ENCODE peak calls at places on chromosomes 7 and 10, in four cellular contexts. One of them, this sample, is unnamed.

GRCh38 chr10:44827431-44828006 is 83.6 kb upstream of the TMEM72 start:
- DNase-seq in pancreas: no peak
- DNase-seq in CD4-positive, CD25-positive, alpha-beta regulatory T cell: no peak
- DNase-seq in lung: peak; percentile 55
- DNase-seq in this sample: no peak

GRCh38 chr7:135372222-135372621 is 137.7 kb downstream of the CNOT4 start:
- DNase-seq in CD4-positive, CD25-positive, alpha-beta regulatory T cell: no peak
- DNase-seq in pancreas: no peak
- DNase-seq in lung: no peak
- DNase-seq in this sample: no peak

GRCh38 chr7:6160191-6160623 is 112.2 kb downstream of the CYTH3 start:
- DNase-seq in CD4-positive, CD25-positive, alpha-beta regulatory T cell: no peak
- DNase-seq in pancreas: no peak
- DNase-seq in lung: peak; percentile 40
- DNase-seq in this sample: peak; percentile 63

GRCh38 chr10:63711361-63711760 is 190.2 kb downstream of the REEP3 start:
- DNase-seq in pancreas: no peak
- DNase-seq in lung: no peak
- DNase-seq in CD4-positive, CD25-positive, alpha-beta regulatory T cell: no peak
- DNase-seq in this sample: no peak

GRCh38 chr7:32890010-32890552 is 1.5 kb downstream of the KBTBD2 start:
- DNase-seq in lung: no peak
- DNase-seq in pancreas: no peak
- DNase-seq in CD4-positive, CD25-positive, alpha-beta regulatory T cell: no peak
- DNase-seq in this sample: no peak

GRCh38 chr7:55476071-55476803 is 96.1 kb downstream of the VOPP1 start:
- DNase-seq in lung: no peak
- DNase-seq in CD4-positive, CD25-positive, alpha-beta regulatory T cell: no peak
- DNase-seq in pancreas: no peak
- DNase-seq in this sample: no peak

GRCh38 chr10:94047302-94047701 is 53.6 kb downstream of the PLCE1 start:
- DNase-seq in pancreas: no peak
- DNase-seq in CD4-positive, CD25-positive, alpha-beta regulatory T cell: no peak
- DNase-seq in lung: no peak
- DNase-seq in this sample: no peak

GRCh38 chr7:44335184-44335583 is 9.8 kb upstream of the CAMK2B start:
- DNase-seq in lung: no peak
- DNase-seq in pancreas: peak; percentile 30
- DNase-seq in CD4-positive, CD25-positive, alpha-beta regulatory T cell: no peak
- DNase-seq in this sample: no peak

GRCh38 chr7:110905773-110906566 is 185.0 kb upstream of the LRRN3 start:
- DNase-seq in pancreas: no peak
- DNase-seq in lung: no peak
- DNase-seq in CD4-positive, CD25-positive, alpha-beta regulatory T cell: peak; percentile 61
- DNase-seq in this sample: no peak

GRCh38 chr7:157612664-157613561 is 276.1 kb downstream of the DNAJB6 start:
- DNase-seq in pancreas: peak; percentile 64
- DNase-seq in lung: no peak
- DNase-seq in CD4-positive, CD25-positive, alpha-beta regulatory T cell: peak; percentile 90
- DNase-seq in this sample: no peak

GRCh38 chr7:101554584-101555268 is 74.4 kb downstream of the MYL10 start:
- DNase-seq in pancreas: no peak
- DNase-seq in CD4-positive, CD25-positive, alpha-beta regulatory T cell: no peak
- DNase-seq in lung: no peak
- DNase-seq in this sample: no peak

GRCh38 chr7:738723-739454 is 11.8 kb upstream of the PRKAR1B start:
- DNase-seq in CD4-positive, CD25-positive, alpha-beta regulatory T cell: no peak
- DNase-seq in pancreas: peak; percentile 39
- DNase-seq in lung: no peak
- DNase-seq in this sample: peak; percentile 85

GRCh38 chr10:47047127-47047504 is 135.9 kb downstream of the PTPN20 start:
- DNase-seq in lung: no peak
- DNase-seq in CD4-positive, CD25-positive, alpha-beta regulatory T cell: no peak
- DNase-seq in pancreas: no peak
- DNase-seq in this sample: peak; percentile 29

GRCh38 chr7:148847815-148848726 is 36.0 kb downstream of the EZH2 start:
- DNase-seq in pancreas: no peak
- DNase-seq in lung: no peak
- DNase-seq in CD4-positive, CD25-positive, alpha-beta regulatory T cell: no peak
- DNase-seq in this sample: no peak

GRCh38 chr7:80729586-80730320 is 91.3 kb downstream of the CD36 start:
- DNase-seq in CD4-positive, CD25-positive, alpha-beta regulatory T cell: no peak
- DNase-seq in lung: no peak
- DNase-seq in pancreas: no peak
- DNase-seq in this sample: no peak

GRCh38 chr7:129553861-129554530 is 51.7 kb downstream of the SMKR1 start:
- DNase-seq in lung: no peak
- DNase-seq in CD4-positive, CD25-positive, alpha-beta regulatory T cell: peak; percentile 60
- DNase-seq in pancreas: no peak
- DNase-seq in this sample: peak; percentile 31

GRCh38 chr10:47402681-47403301 is 18.7 kb upstream of the ZNF488 start:
- DNase-seq in lung: peak; percentile 50
- DNase-seq in CD4-positive, CD25-positive, alpha-beta regulatory T cell: no peak
- DNase-seq in pancreas: no peak
- DNase-seq in this sample: no peak

GRCh38 chr7:43700059-43700501 is 29.2 kb downstream of the COA1 start:
- DNase-seq in pancreas: no peak
- DNase-seq in lung: no peak
- DNase-seq in CD4-positive, CD25-positive, alpha-beta regulatory T cell: peak; percentile 70
- DNase-seq in this sample: no peak

GRCh38 chr7:51123322-51124021 is 193.1 kb downstream of the COBL start:
- DNase-seq in pancreas: no peak
- DNase-seq in CD4-positive, CD25-positive, alpha-beta regulatory T cell: peak; percentile 23
- DNase-seq in lung: peak; percentile 37
- DNase-seq in this sample: peak; percentile 75

GRCh38 chr7:134691820-134692705 is 45.4 kb downstream of the BPGM start:
- DNase-seq in pancreas: no peak
- DNase-seq in lung: no peak
- DNase-seq in CD4-positive, CD25-positive, alpha-beta regulatory T cell: no peak
- DNase-seq in this sample: no peak

GRCh38 chr10:14926722-14927416 is 27.0 kb downstream of the DCLRE1C start:
- DNase-seq in lung: no peak
- DNase-seq in CD4-positive, CD25-positive, alpha-beta regulatory T cell: no peak
- DNase-seq in pancreas: no peak
- DNase-seq in this sample: no peak

GRCh38 chr7:36190447-36191291 is 37.6 kb downstream of the EEPD1 start:
- DNase-seq in pancreas: no peak
- DNase-seq in lung: peak; percentile 38
- DNase-seq in CD4-positive, CD25-positive, alpha-beta regulatory T cell: no peak
- DNase-seq in this sample: no peak

GRCh38 chr7:155356323-155357105 is 58.8 kb downstream of the INSIG1 start:
- DNase-seq in lung: no peak
- DNase-seq in CD4-positive, CD25-positive, alpha-beta regulatory T cell: no peak
- DNase-seq in pancreas: no peak
- DNase-seq in this sample: no peak

GRCh38 chr7:41118490-41118889 is 584.4 kb downstream of the INHBA start:
- DNase-seq in lung: no peak
- DNase-seq in pancreas: no peak
- DNase-seq in CD4-positive, CD25-positive, alpha-beta regulatory T cell: no peak
- DNase-seq in this sample: no peak

GRCh38 chr10:7475046-7475860 is 64.4 kb upstream of the SFMBT2 start:
- DNase-seq in lung: no peak
- DNase-seq in pancreas: peak; percentile 56
- DNase-seq in CD4-positive, CD25-positive, alpha-beta regulatory T cell: no peak
- DNase-seq in this sample: peak; percentile 38

GRCh38 chr10:31728698-31729224 is 199.9 kb downstream of the ARHGAP12 start:
- DNase-seq in CD4-positive, CD25-positive, alpha-beta regulatory T cell: no peak
- DNase-seq in pancreas: no peak
- DNase-seq in lung: no peak
- DNase-seq in this sample: no peak

GRCh38 chr10:4755286-4756009 is 70.6 kb upstream of the AKR1E2 start:
- DNase-seq in pancreas: no peak
- DNase-seq in lung: no peak
- DNase-seq in CD4-positive, CD25-positive, alpha-beta regulatory T cell: no peak
- DNase-seq in this sample: no peak

GRCh38 chr10:97010695-97011206 is 175.0 kb downstream of the SLIT1 start:
- DNase-seq in pancreas: no peak
- DNase-seq in lung: no peak
- DNase-seq in CD4-positive, CD25-positive, alpha-beta regulatory T cell: no peak
- DNase-seq in this sample: no peak

GRCh38 chr7:131553906-131554305 is 2.5 kb downstream of the PODXL start:
- DNase-seq in pancreas: no peak
- DNase-seq in CD4-positive, CD25-positive, alpha-beta regulatory T cell: no peak
- DNase-seq in lung: no peak
- DNase-seq in this sample: no peak

GRCh38 chr7:44633254-44634186 is 27.1 kb downstream of the OGDH start:
- DNase-seq in lung: peak; percentile 71
- DNase-seq in CD4-positive, CD25-positive, alpha-beta regulatory T cell: peak; percentile 84
- DNase-seq in pancreas: peak; percentile 85
- DNase-seq in this sample: peak; percentile 51

GRCh38 chr7:83798489-83798888 is 149.6 kb upstream of the SEMA3E start:
- DNase-seq in CD4-positive, CD25-positive, alpha-beta regulatory T cell: no peak
- DNase-seq in pancreas: no peak
- DNase-seq in lung: no peak
- DNase-seq in this sample: no peak

GRCh38 chr7:146937836-146938235 is 821.2 kb downstream of the CNTNAP2 start:
- DNase-seq in lung: no peak
- DNase-seq in pancreas: no peak
- DNase-seq in CD4-positive, CD25-positive, alpha-beta regulatory T cell: no peak
- DNase-seq in this sample: no peak

GRCh38 chr10:132151286-132151950 is 35.3 kb upstream of the DPYSL4 start:
- DNase-seq in lung: no peak
- DNase-seq in pancreas: peak; percentile 15
- DNase-seq in CD4-positive, CD25-positive, alpha-beta regulatory T cell: no peak
- DNase-seq in this sample: no peak

DNA sequence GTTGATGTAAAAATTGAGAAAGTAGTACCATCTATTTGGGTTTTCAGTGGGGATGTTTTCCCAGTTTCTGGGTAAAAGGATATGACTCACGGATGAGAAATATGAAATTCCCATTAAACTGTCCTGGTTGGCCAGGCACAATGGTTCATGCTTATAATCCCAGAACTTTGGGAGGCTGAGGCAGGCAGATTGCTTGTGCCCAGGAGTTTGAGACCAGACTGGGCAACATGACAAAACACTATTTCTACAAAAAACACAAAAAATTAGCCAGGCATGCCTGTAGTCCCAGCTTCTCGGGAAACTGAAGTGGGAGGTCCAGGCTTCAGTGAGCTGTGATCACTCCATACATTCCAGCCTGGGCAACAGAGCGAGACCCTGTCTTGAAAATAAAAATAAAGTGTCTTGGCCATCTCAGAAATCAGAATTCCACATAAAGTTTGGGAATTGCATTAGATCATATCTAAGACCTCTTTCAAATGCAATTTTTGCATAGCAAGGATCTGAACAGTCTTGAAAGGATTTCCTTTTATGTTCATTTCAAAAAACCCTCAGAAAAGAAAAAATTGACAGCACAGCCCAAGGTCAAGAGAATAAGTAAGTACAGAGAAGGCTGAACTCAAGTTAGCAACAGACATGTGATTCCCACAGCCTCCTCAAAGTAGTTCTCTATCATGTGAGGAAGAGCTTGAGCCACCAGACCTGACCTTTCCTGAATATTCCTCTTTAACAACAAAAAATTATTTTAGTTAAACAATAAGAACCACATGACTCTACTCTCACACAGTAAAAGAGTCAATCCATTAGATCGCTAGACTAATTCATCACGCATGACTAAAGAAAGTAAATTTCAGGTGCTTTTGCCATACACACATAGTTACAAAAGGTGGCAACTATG is 141.5 kb upstream of the CAV2 start:
- DNase-seq in lung: no peak
- DNase-seq in CD4-positive, CD25-positive, alpha-beta regulatory T cell: no peak
- DNase-seq in pancreas: no peak
- DNase-seq in this sample: no peak
- H3K27ac ChIP-seq in lung: peak overlapping the region; percentile 53
- H3K27ac ChIP-seq in CD4-positive, CD25-positive, alpha-beta regulatory T cell: no peak overlapping the region
- H3K27ac ChIP-seq in pancreas: no peak overlapping the region
- H3K27ac ChIP-seq in this sample: no peak overlapping the region

DNA sequence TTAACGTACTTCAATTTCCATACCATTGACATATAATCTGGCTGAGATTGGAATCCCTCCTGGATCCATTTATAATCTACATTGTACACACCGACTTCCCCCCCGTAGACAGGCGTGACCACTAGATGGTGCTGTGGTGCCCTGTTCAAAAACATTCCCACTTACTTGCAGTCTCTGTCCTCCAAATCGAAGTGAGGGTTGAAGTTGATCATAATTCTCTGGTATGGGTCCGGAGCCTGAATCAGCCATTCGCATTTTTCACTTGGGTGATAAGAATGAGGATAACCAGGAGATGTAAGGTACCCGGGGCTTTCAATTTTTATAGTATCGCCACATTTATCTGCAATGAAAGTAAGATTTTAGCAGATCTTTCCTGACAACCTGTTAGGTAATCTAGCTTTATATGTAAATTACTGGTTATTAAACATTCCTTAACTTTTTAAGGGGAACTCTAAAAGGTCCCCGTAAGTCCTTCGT is 3.9 kb downstream of the NRP1 start:
- DNase-seq in lung: peak; percentile 85
- DNase-seq in CD4-positive, CD25-positive, alpha-beta regulatory T cell: peak; percentile 68
- DNase-seq in pancreas: peak; percentile 84
- DNase-seq in this sample: peak; percentile 73
- H3K4me3 ChIP-seq in lung: no peak overlapping the region
- H3K4me3 ChIP-seq in CD4-positive, CD25-positive, alpha-beta regulatory T cell: no peak overlapping the region
- H3K4me3 ChIP-seq in pancreas: peak overlapping the region; percentile 78
- H3K4me3 ChIP-seq in this sample: peak overlapping the region; percentile 79

DNA sequence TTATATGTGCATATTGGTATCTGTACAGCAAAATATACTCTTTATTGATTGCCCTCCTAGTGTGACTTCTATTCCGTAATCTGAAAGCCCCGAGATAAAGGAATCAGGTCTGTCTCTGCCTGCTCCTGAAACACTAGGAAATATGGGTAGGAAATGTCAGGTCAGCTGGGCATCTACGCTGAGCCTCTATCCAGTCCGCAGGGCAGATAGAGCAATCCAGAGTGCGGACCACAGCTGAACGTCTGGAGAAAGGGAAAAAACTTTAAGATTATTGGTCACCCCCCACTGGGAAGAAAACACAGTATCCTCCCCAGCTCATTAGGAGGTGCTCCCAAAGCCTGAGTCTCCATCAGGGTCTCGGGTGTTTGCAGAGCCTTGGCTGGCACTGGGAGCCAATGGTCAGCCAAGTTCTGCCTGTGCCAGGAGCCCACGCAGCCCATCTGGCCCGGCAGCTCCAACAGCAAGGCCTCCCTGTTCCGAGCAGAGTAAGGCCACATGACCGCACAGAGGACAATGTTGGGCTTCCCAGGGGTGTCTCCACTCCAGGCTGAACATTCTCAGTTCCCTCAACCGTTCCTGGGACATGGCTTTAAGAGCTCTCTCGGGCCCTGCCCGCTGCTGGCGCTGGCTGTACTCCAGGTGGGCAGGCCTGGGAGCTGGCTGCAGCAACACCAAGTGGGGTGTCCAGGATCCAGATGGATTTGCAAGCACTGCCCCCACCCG is 7.6 kb downstream of the CTBP2 start:
- DNase-seq in pancreas: peak; percentile 85
- DNase-seq in lung: peak; percentile 74
- DNase-seq in CD4-positive, CD25-positive, alpha-beta regulatory T cell: no peak
- DNase-seq in this sample: peak; percentile 77
- H3K27ac ChIP-seq in pancreas: peak overlapping the region; percentile 84
- H3K27ac ChIP-seq in lung: peak overlapping the region; percentile 79
- H3K27ac ChIP-seq in CD4-positive, CD25-positive, alpha-beta regulatory T cell: no peak overlapping the region
- H3K27ac ChIP-seq in this sample: peak overlapping the region; percentile 97

GRCh38 chr7:105800442-105800841 is 76.0 kb downstream of the ATXN7L1 start:
- DNase-seq in pancreas: no peak
- DNase-seq in lung: no peak
- DNase-seq in CD4-positive, CD25-positive, alpha-beta regulatory T cell: peak; percentile 50
- DNase-seq in this sample: no peak
- H3K4me3 ChIP-seq in pancreas: no peak overlapping the region
- H3K4me3 ChIP-seq in lung: no peak overlapping the region
- H3K4me3 ChIP-seq in CD4-positive, CD25-positive, alpha-beta regulatory T cell: peak overlapping the region; percentile 65
- H3K4me3 ChIP-seq in this sample: no peak overlapping the region

This sample was measured in dorsolateral prefrontal cortex.